ENCODE peak calls at places on chromosomes 5 and 9, in nine cellular contexts. B, K, T, P, A, Y, J, Q and O are unnamed samples.

GRCh38 chr9:85528142-85528541 is 213.6 kb downstream of the AGTPBP1 start:
- DNase-seq in B (no peak), K (no peak), T (no peak), P (no peak), A (no peak), Y (no peak), J (no peak), Q (no peak), O (no peak)

GRCh38 chr5:67047180-67047579 is 149.4 kb downstream of the CD180 start:
- DNase-seq in B (no peak), K (no peak), T (no peak), P (no peak), A (no peak), Y (no peak), J (no peak), Q (no peak), O (no peak)

GRCh38 chr5:179619776-179620175 is 3.7 kb downstream of the HNRNPH1 start:
- DNase-seq in B (no peak), K (no peak), T (no peak), P (no peak), A (no peak), Y (no peak), J (no peak), Q (peak), O (no peak)

GRCh38 chr9:127683723-127684122 is 23.1 kb upstream of the CFAP157 start:
- DNase-seq in B (no peak), K (no peak), T (no peak), P (no peak), A (no peak), Y (no peak), J (no peak), Q (peak), O (peak)

GRCh38 chr5:97149689-97150088 is 7.3 kb upstream of the LIX1 start:
- DNase-seq in B (no peak), K (no peak), T (no peak), P (no peak), A (no peak), Y (no peak), J (no peak), Q (no peak), O (no peak)

GRCh38 chr9:76159288-76159926 is 234.8 kb downstream of the RFK start:
- DNase-seq in B (no peak), K (no peak), T (no peak), P (no peak), A (no peak), Y (no peak), J (no peak), Q (no peak), O (no peak)

GRCh38 chr9:69386651-69387050 is 61.6 kb downstream of the ENTREP1 start:
- DNase-seq in B (no peak), K (no peak), T (no peak), P (no peak), A (no peak), Y (no peak), J (no peak), Q (no peak), O (no peak)

GRCh38 chr5:83096660-83097334 is 19.4 kb downstream of the XRCC4 start:
- DNase-seq in B (no peak), K (no peak), T (no peak), P (no peak), A (no peak), Y (no peak), J (no peak), Q (peak), O (peak)

GRCh38 chr5:146703899-146704298 is 174.7 kb downstream of the PPP2R2B start:
- DNase-seq in B (no peak), K (no peak), T (no peak), P (no peak), A (no peak), Y (no peak), J (no peak), Q (no peak), O (no peak)

GRCh38 chr9:99607852-99608448 is 213.7 kb upstream of the NR4A3 start:
- DNase-seq in B (no peak), K (no peak), T (no peak), P (no peak), A (no peak), Y (no peak), J (no peak), Q (no peak), O (no peak)

GRCh38 chr9:91065231-91066041 is 263.8 kb downstream of the SYK start:
- DNase-seq in B (no peak), K (no peak), T (no peak), P (no peak), A (no peak), Y (no peak), J (no peak), Q (no peak), O (no peak)

GRCh38 chr5:74596930-74597329 is 43.6 kb downstream of the ENC1 start:
- DNase-seq in B (no peak), K (no peak), T (no peak), P (no peak), A (no peak), Y (no peak), J (peak), Q (no peak), O (no peak)

GRCh38 chr9:92141144-92142129 is 26.2 kb upstream of the SPTLC1 start:
- DNase-seq in B (no peak), K (no peak), T (peak), P (no peak), A (no peak), Y (no peak), J (no peak), Q (no peak), O (no peak)
- TF ChIP-seq CTCF in B (no peak), K (no peak), T (peak), P (no peak), A (no peak), Y (no peak), J (no peak), Q (peak), O (peak)

DNA sequence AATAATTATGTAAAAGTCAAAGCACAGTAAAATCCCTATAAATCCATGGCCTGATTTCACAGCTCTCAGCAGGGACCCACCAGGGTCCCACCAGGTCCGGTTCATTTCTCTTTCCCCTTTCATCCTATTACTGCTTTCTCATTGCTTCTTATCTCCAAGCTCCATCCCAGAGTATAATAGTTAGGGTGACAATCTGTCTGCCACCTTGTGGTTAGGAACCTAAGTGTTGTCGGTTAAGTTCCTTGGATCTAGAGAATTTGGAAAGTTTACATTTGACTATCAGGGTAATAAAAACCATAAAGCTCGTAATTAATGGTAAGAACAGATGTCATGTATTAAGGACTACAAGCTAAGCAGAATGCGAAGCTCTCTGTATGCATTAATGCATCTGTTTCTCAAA is 259.1 kb downstream of the SH3GL2 start:
- DNase-seq in B (no peak), K (no peak), T (no peak), P (no peak), A (no peak), Y (no peak), J (no peak), Q (no peak), O (no peak)
- TF ChIP-seq CTCF in B (no peak), K (peak), T (no peak), P (no peak), A (no peak), Y (no peak), J (no peak), Q (no peak), O (peak)

GRCh38 chr5:135834639-135835529 is at the start of gene SLC25A48:
- DNase-seq in B (no peak), K (no peak), T (peak), P (peak), A (no peak), Y (no peak), J (no peak), Q (peak), O (no peak)
- TF ChIP-seq CTCF in B (peak), K (no peak), T (peak), P (no peak), A (no peak), Y (peak), J (no peak), Q (peak), O (peak)

GRCh38 chr5:87851603-87852002 is 417.0 kb downstream of the TMEM161B start:
- DNase-seq in B (no peak), K (no peak), T (no peak), P (no peak), A (no peak), Y (no peak), J (no peak), Q (no peak), O (no peak)

GRCh38 chr5:87850843-87851242 is 417.8 kb downstream of the TMEM161B start:
- DNase-seq in B (no peak), K (no peak), T (no peak), P (no peak), A (no peak), Y (no peak), J (peak), Q (no peak), O (no peak)

GRCh38 chr5:87853541-87853940 is 415.1 kb downstream of the TMEM161B start:
- DNase-seq in B (no peak), K (no peak), T (no peak), P (no peak), A (no peak), Y (no peak), J (no peak), Q (no peak), O (no peak)
- TF ChIP-seq CTCF in B (no peak), K (no peak), T (no peak), P (no peak), A (no peak), Y (no peak), J (no peak), Q (no peak), O (no peak)

DNA sequence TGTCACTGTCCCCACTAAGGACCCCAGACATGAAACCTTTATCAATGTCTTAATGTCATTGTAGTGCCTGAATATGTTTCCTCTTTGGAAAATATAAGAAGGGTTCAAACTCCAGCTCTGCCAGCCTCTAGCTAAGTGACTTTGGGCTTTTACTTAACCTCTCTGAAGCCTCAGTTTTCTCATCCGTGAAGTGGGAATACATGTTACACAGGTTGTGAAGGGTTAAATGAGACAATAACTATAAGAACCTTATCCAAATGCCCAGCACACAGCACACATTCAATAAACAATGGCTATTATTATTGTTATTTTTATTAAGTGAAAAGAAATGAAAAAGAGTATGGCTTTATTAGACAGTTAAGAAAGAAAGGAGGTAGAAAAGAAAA is 15.7 kb upstream of the IGFBPL1 start:
- DNase-seq in B (no peak), K (no peak), T (no peak), P (no peak), A (no peak), Y (no peak), J (no peak), Q (no peak), O (no peak)
- TF ChIP-seq CTCF in B (no peak), K (no peak), T (no peak), P (no peak), A (no peak), Y (no peak), J (no peak), Q (no peak), O (no peak)

GRCh38 chr9:121169094-121169601 is 32.5 kb downstream of the RAB14 start:
- DNase-seq in B (no peak), K (no peak), T (peak), P (no peak), A (no peak), Y (no peak), J (no peak), Q (no peak), O (peak)
- TF ChIP-seq CTCF in B (peak), K (peak), T (peak), P (peak), A (peak), Y (peak), J (peak), Q (peak), O (peak)

GRCh38 chr5:142210011-142210410 is 101.4 kb downstream of the NDFIP1 start:
- DNase-seq in B (no peak), K (no peak), T (no peak), P (no peak), A (no peak), Y (no peak), J (no peak), Q (no peak), O (no peak)

GRCh38 chr5:142208777-142209312 is 100.3 kb downstream of the NDFIP1 start:
- DNase-seq in B (no peak), K (no peak), T (no peak), P (no peak), A (no peak), Y (no peak), J (no peak), Q (no peak), O (no peak)

GRCh38 chr5:142211013-142211412 is 102.4 kb downstream of the NDFIP1 start:
- DNase-seq in B (no peak), K (no peak), T (no peak), P (no peak), A (no peak), Y (no peak), J (no peak), Q (no peak), O (no peak)

GRCh38 chr5:142204219-142204618 is 95.6 kb downstream of the NDFIP1 start:
- DNase-seq in B (no peak), K (no peak), T (no peak), P (no peak), A (no peak), Y (no peak), J (no peak), Q (no peak), O (no peak)

DNA sequence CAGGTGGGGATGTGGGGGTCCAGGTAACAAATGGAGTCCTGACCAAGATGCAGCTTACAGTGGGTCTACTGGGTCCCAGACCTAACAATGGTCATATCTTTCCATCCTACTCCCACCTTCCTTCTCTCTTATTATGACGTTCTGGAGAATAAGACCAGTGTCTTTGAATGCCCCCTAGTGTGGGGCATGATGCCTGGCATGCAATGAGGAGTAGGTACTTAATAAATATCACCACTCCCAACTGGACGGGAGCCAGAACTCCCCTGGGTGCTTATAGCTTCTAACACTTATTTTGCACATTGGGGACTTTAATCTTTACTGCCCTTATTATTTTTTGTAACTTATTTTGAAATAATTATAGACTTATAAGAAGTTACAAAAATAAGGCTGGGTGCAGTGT is 98.2 kb downstream of the NDFIP1 start:
- DNase-seq in B (no peak), K (no peak), T (no peak), P (no peak), A (no peak), Y (no peak), J (no peak), Q (no peak), O (no peak)
- TF ChIP-seq CTCF in B (no peak), K (no peak), T (no peak), P (peak), A (no peak), Y (no peak), J (no peak), Q (no peak), O (peak)

DNA sequence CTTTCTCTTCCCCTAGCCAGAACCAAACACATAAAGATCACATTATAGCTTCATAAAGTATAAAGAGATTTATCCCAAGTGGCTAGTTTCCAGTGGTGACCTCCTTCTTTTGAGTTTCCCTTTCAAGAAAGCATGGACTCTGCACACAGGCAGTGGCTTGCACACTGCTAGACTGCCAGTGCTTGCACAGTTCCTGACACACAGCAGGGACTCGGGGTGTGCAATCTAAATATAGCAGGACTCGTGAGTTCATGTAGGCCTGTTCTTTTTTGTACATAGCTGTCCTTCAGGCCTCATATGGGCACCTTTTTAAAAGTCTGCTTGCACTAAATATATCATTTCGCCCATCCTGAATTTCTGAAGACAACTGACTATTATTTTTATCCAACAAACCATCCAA is 308.6 kb downstream of the FBXL7 start:
- DNase-seq in B (no peak), K (no peak), T (no peak), P (no peak), A (no peak), Y (no peak), J (no peak), Q (no peak), O (no peak)
- TF ChIP-seq CTCF in B (no peak), K (no peak), T (no peak), P (no peak), A (no peak), Y (no peak), J (no peak), Q (no peak), O (no peak)